ENCODE peak calls at places on chromosomes 16 and 17, in ten cellular contexts. One of them, this sample, is unnamed.
A peak's percentile ranks its signal among the peaks of the same experiment; 100 is the strongest.

GRCh38 chr17:1645207-1646171 is at the start of gene SCARF1:
- DNase-seq in caudate nucleus: no peak
- DNase-seq in stimulated activated CD4-positive, alpha-beta T cell treated with anti-CD3 and anti-CD28 coated beads, Interleukin-12 subunit alpha, Interleukin-12 subunit beta, amount 100 ng/mL, for 48 hours: no peak
- DNase-seq in ovary: no peak
- DNase-seq in SK-MEL-5: no peak
- DNase-seq in T-helper 2 cell: no peak
- DNase-seq in memory B cell: no peak
- DNase-seq in RCC 7860: no peak
- DNase-seq in IMR-90: no peak
- DNase-seq in hepatic stellate cell: no peak
- DNase-seq in this sample: no peak

GRCh38 chr16:85055503-85056210 is 28.1 kb downstream of the KIAA0513 start:
- DNase-seq in caudate nucleus: peak; percentile 31
- DNase-seq in stimulated activated CD4-positive, alpha-beta T cell treated with anti-CD3 and anti-CD28 coated beads, Interleukin-12 subunit alpha, Interleukin-12 subunit beta, amount 100 ng/mL, for 48 hours: peak; percentile 53
- DNase-seq in ovary: no peak
- DNase-seq in SK-MEL-5: no peak
- DNase-seq in T-helper 2 cell: peak; percentile 99
- DNase-seq in memory B cell: peak; percentile 24
- DNase-seq in RCC 7860: peak; percentile 69
- DNase-seq in IMR-90: peak; percentile 63
- DNase-seq in hepatic stellate cell: peak; percentile 59
- DNase-seq in this sample: no peak

GRCh38 chr17:50926523-50926922 is 60.4 kb upstream of the TOB1 start:
- DNase-seq in caudate nucleus: no peak
- DNase-seq in stimulated activated CD4-positive, alpha-beta T cell treated with anti-CD3 and anti-CD28 coated beads, Interleukin-12 subunit alpha, Interleukin-12 subunit beta, amount 100 ng/mL, for 48 hours: no peak
- DNase-seq in ovary: no peak
- DNase-seq in SK-MEL-5: no peak
- DNase-seq in T-helper 2 cell: peak; percentile 84
- DNase-seq in memory B cell: no peak
- DNase-seq in RCC 7860: no peak
- DNase-seq in IMR-90: no peak
- DNase-seq in hepatic stellate cell: no peak
- DNase-seq in this sample: no peak

GRCh38 chr17:17137731-17138585 is 68.2 kb downstream of the PLD6 start:
- DNase-seq in caudate nucleus: no peak
- DNase-seq in stimulated activated CD4-positive, alpha-beta T cell treated with anti-CD3 and anti-CD28 coated beads, Interleukin-12 subunit alpha, Interleukin-12 subunit beta, amount 100 ng/mL, for 48 hours: no peak
- DNase-seq in ovary: no peak
- DNase-seq in SK-MEL-5: no peak
- DNase-seq in T-helper 2 cell: no peak
- DNase-seq in memory B cell: no peak
- DNase-seq in RCC 7860: no peak
- DNase-seq in IMR-90: no peak
- DNase-seq in hepatic stellate cell: no peak
- DNase-seq in this sample: no peak

GRCh38 chr17:82859431-82860403 is 19.9 kb upstream of the ZNF750 start:
- DNase-seq in caudate nucleus: no peak
- DNase-seq in stimulated activated CD4-positive, alpha-beta T cell treated with anti-CD3 and anti-CD28 coated beads, Interleukin-12 subunit alpha, Interleukin-12 subunit beta, amount 100 ng/mL, for 48 hours: no peak
- DNase-seq in ovary: no peak
- DNase-seq in SK-MEL-5: no peak
- DNase-seq in T-helper 2 cell: peak; percentile 90
- DNase-seq in memory B cell: peak; percentile 36
- DNase-seq in RCC 7860: peak; percentile 91
- DNase-seq in IMR-90: peak; percentile 70
- DNase-seq in hepatic stellate cell: peak; percentile 93
- DNase-seq in this sample: peak; percentile 87

GRCh38 chr17:77248216-77249054 is 107.7 kb downstream of the SEC14L1 start:
- DNase-seq in caudate nucleus: no peak
- DNase-seq in stimulated activated CD4-positive, alpha-beta T cell treated with anti-CD3 and anti-CD28 coated beads, Interleukin-12 subunit alpha, Interleukin-12 subunit beta, amount 100 ng/mL, for 48 hours: no peak
- DNase-seq in ovary: no peak
- DNase-seq in SK-MEL-5: no peak
- DNase-seq in T-helper 2 cell: no peak
- DNase-seq in memory B cell: no peak
- DNase-seq in RCC 7860: no peak
- DNase-seq in IMR-90: no peak
- DNase-seq in hepatic stellate cell: no peak
- DNase-seq in this sample: no peak

GRCh38 chr16:56645311-56645710 is 6.4 kb upstream of the MT1B start:
- DNase-seq in caudate nucleus: no peak
- DNase-seq in stimulated activated CD4-positive, alpha-beta T cell treated with anti-CD3 and anti-CD28 coated beads, Interleukin-12 subunit alpha, Interleukin-12 subunit beta, amount 100 ng/mL, for 48 hours: no peak
- DNase-seq in ovary: no peak
- DNase-seq in SK-MEL-5: no peak
- DNase-seq in T-helper 2 cell: no peak
- DNase-seq in memory B cell: no peak
- DNase-seq in RCC 7860: no peak
- DNase-seq in IMR-90: no peak
- DNase-seq in hepatic stellate cell: no peak
- DNase-seq in this sample: no peak

GRCh38 chr17:27609606-27610303 is 21.2 kb upstream of the LGALS9 start:
- DNase-seq in caudate nucleus: no peak
- DNase-seq in stimulated activated CD4-positive, alpha-beta T cell treated with anti-CD3 and anti-CD28 coated beads, Interleukin-12 subunit alpha, Interleukin-12 subunit beta, amount 100 ng/mL, for 48 hours: no peak
- DNase-seq in ovary: peak; percentile 39
- DNase-seq in SK-MEL-5: peak; percentile 61
- DNase-seq in T-helper 2 cell: peak; percentile 60
- DNase-seq in memory B cell: no peak
- DNase-seq in RCC 7860: no peak
- DNase-seq in IMR-90: peak; percentile 27
- DNase-seq in hepatic stellate cell: peak; percentile 58
- DNase-seq in this sample: no peak

GRCh38 chr17:80063815-80064585 is 27.6 kb downstream of the CCDC40 start:
- DNase-seq in caudate nucleus: no peak
- DNase-seq in stimulated activated CD4-positive, alpha-beta T cell treated with anti-CD3 and anti-CD28 coated beads, Interleukin-12 subunit alpha, Interleukin-12 subunit beta, amount 100 ng/mL, for 48 hours: no peak
- DNase-seq in ovary: peak; percentile 64
- DNase-seq in SK-MEL-5: no peak
- DNase-seq in T-helper 2 cell: no peak
- DNase-seq in memory B cell: no peak
- DNase-seq in RCC 7860: peak; percentile 84
- DNase-seq in IMR-90: peak; percentile 80
- DNase-seq in hepatic stellate cell: no peak
- DNase-seq in this sample: peak; percentile 54